ENCODE peak calls at places on chromosome 16, in five cellular contexts. K, U, V, D and Y are unnamed samples.

GRCh38 chr16:3577302-3577752 is at the start of gene NLRC3:
- DNase-seq in K (no peak), U (no peak), V (no peak), D (no peak), Y (no peak)

GRCh38 chr16:31502981-31503380 is 5.2 kb downstream of the RUSF1 start:
- DNase-seq in K (no peak), U (no peak), V (no peak), D (no peak), Y (no peak)

GRCh38 chr16:11125936-11126335 is 130.1 kb downstream of the SOCS1 start:
- DNase-seq in K (no peak), U (no peak), V (no peak), D (no peak), Y (no peak)

GRCh38 chr16:11167581-11167980 is 88.4 kb downstream of the SOCS1 start:
- DNase-seq in K (no peak), U (no peak), V (no peak), D (no peak), Y (no peak)

GRCh38 chr16:64455275-64455674 is 666.6 kb downstream of the CDH11 start:
- DNase-seq in K (no peak), U (no peak), V (no peak), D (no peak), Y (no peak)

GRCh38 chr16:9077001-9077809 is 14.2 kb upstream of the HAPSTR1 start:
- DNase-seq in K (no peak), U (no peak), V (peak), D (no peak), Y (no peak)

GRCh38 chr16:3656491-3657468 is 2.3 kb downstream of the DNASE1 start:
- DNase-seq in K (no peak), U (no peak), V (no peak), D (peak), Y (no peak)

GRCh38 chr16:55542459-55543082 is 23.9 kb upstream of the CAPNS2 start:
- DNase-seq in K (no peak), U (no peak), V (no peak), D (no peak), Y (no peak)

GRCh38 chr16:11459722-11460121 is 114.5 kb downstream of the RMI2 start:
- DNase-seq in K (no peak), U (no peak), V (no peak), D (no peak), Y (no peak)

GRCh38 chr16:47611042-47611441 is 149.9 kb downstream of the PHKB start:
- DNase-seq in K (no peak), U (no peak), V (no peak), D (no peak), Y (no peak)

GRCh38 chr16:19245326-19245925 is 40.1 kb upstream of the CLEC19A start:
- DNase-seq in K (no peak), U (no peak), V (no peak), D (no peak), Y (no peak)

GRCh38 chr16:66097746-66098145 is 268.7 kb upstream of the CDH5 start:
- DNase-seq in K (no peak), U (no peak), V (no peak), D (no peak), Y (no peak)

GRCh38 chr16:84532299-84532724 is 27.9 kb upstream of the MEAK7 start:
- DNase-seq in K (no peak), U (no peak), V (peak), D (peak), Y (no peak)

GRCh38 chr16:67530013-67530939 is 1.6 kb downstream of the RIPOR1 start:
- DNase-seq in K (peak), U (no peak), V (no peak), D (no peak), Y (peak)

GRCh38 chr16:83187404-83187803 is 560.6 kb downstream of the CDH13 start:
- DNase-seq in K (no peak), U (no peak), V (peak), D (no peak), Y (no peak)

GRCh38 chr16:60166-60565 is 6.5 kb downstream of the SNRNP25 start:
- DNase-seq in K (no peak), U (no peak), V (no peak), D (no peak), Y (no peak)

GRCh38 chr16:64416232-64417010 is 705.4 kb downstream of the CDH11 start:
- DNase-seq in K (no peak), U (no peak), V (peak), D (no peak), Y (no peak)

GRCh38 chr16:63737633-63738032 is 1384.2 kb downstream of the CDH11 start:
- DNase-seq in K (no peak), U (no peak), V (no peak), D (no peak), Y (no peak)

GRCh38 chr16:69114976-69115355 is 9.5 kb downstream of the HAS3 start:
- DNase-seq in K (no peak), U (no peak), V (no peak), D (no peak), Y (no peak)

GRCh38 chr16:27489906-27490305 is 59.8 kb downstream of the GTF3C1 start:
- DNase-seq in K (no peak), U (no peak), V (no peak), D (no peak), Y (no peak)

GRCh38 chr16:24036614-24037013 is 200.8 kb downstream of the PRKCB start:
- DNase-seq in K (no peak), U (peak), V (peak), D (peak), Y (no peak)

GRCh38 chr16:67632415-67633172 is 12.3 kb upstream of the CARMIL2 start:
- DNase-seq in K (no peak), U (no peak), V (no peak), D (no peak), Y (no peak)

GRCh38 chr16:23434380-23434779 is 18.6 kb downstream of the COG7 start:
- DNase-seq in K (no peak), U (peak), V (no peak), D (no peak), Y (peak)

GRCh38 chr16:4370570-4371480 is 823 bp upstream of the VASN start:
- DNase-seq in K (no peak), U (no peak), V (peak), D (no peak), Y (no peak)

GRCh38 chr16:3938843-3939624 is 58.5 kb upstream of the CREBBP start:
- DNase-seq in K (peak), U (peak), V (no peak), D (peak), Y (peak)

GRCh38 chr16:22425036-22425801 is 50.8 kb upstream of the CDR2 start:
- DNase-seq in K (no peak), U (no peak), V (no peak), D (no peak), Y (no peak)

GRCh38 chr16:56029026-56029425 is 153.9 kb upstream of the CES5A start:
- DNase-seq in K (no peak), U (no peak), V (no peak), D (no peak), Y (no peak)

GRCh38 chr16:61792194-61792904 is 243.9 kb downstream of the CDH8 start:
- DNase-seq in K (no peak), U (no peak), V (peak), D (no peak), Y (no peak)

GRCh38 chr16:73483076-73483791 is 435.3 kb upstream of the ZFHX3 start:
- DNase-seq in K (no peak), U (no peak), V (no peak), D (peak), Y (no peak)

DNA sequence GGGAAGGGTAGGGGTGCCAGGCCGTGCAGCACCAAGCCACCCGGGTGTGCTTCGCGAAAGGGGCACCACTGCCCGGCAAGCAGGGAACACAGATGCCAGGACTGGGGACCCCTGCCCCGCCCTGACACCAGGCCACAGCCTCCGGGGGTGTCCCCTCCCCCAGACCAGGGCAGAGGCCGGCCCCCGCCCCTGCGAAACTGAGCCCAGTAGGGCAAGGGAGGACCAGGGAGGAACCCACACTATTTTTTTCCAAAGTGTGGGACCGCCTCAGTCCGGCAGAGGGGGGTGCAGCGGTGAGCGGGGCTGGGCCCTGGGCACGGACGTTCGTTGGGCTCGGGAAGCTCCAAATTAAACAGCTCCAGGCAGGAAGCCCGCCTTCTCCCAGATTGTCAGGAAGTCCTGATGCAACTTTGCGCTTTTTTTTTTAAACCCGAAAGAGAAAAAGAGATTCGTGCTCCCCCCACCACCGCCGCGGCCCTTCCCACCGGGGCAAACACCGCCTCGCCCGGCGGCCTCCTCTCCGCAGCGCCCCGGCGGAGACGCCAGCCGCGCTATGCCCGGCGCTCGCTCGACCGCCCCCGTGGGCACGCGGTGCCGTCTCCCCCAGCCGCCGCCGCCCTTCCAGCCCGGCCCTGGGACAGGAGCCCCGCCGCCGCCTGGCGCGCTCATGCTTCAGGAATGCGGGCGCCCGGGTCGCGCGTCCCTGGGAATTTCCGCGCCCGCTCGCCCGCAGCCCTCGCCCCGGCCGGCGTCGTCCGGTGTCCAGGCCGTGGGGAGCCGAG is 755 bp downstream of the PIEZO1 start:
- DNase-seq in K (no peak), U (no peak), V (no peak), D (peak), Y (peak)
- TF ChIP-seq CTCF in K (peak), U (peak), V (peak), D (peak), Y (no peak)

GRCh38 chr16:2023098-2023925 is 3.4 kb upstream of the NHERF2 start:
- DNase-seq in K (peak), U (peak), V (no peak), D (peak), Y (peak)
- TF ChIP-seq CTCF in K (peak), U (peak), V (peak), D (peak), Y (peak)

GRCh38 chr16:49704586-49705155 is 151.2 kb downstream of the ZNF423 start:
- DNase-seq in K (no peak), U (no peak), V (no peak), D (peak), Y (no peak)
- TF ChIP-seq CTCF in K (no peak), U (no peak), V (peak), D (peak), Y (no peak)

GRCh38 chr16:81586421-81586820 is 141.8 kb downstream of the CMIP start:
- DNase-seq in K (no peak), U (no peak), V (no peak), D (no peak), Y (no peak)
- TF ChIP-seq CTCF in K (no peak), U (no peak), V (no peak), D (no peak), Y (no peak)

DNA sequence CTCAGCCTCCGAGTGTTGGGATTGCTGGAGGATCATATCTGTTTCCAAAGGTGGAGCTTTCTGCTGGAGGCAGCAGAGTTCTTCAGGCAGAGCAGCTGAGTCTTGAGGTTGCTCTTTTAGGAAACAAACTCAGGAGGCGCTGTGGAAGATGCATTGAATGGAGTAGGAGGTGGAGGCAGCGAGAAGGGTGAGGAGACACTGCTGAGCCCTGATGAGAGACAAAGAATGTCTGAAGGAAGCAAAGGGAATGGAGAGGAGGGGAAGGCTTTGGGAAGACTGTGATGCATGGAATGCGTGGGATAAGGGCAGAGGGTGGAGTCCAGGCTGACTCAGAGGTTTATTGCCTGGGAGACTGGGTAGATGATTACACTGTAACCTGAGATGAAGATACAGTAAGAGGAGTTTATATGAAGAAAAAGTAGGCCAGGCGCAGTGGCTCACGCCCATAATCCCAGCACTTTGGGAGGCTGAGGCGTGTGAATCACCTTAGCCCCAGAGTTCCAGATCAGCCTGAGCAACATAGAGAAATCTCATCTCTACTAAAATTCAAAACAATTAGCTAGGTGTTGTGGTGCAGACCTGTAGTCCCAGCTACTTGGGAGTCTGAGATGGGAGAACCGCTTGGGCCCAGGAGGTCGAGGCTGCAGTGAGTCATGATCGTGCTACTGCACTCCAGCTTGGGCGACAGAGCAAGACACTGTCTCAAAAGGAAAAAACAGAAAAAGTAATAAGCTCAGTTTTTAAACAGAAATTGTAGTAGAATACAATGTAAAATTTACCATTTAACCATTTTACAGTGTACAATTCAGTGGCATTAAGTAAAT is 17.8 kb upstream of the TMEM219 start:
- DNase-seq in K (no peak), U (no peak), V (peak), D (peak), Y (no peak)
- TF ChIP-seq CTCF in K (no peak), U (no peak), V (peak), D (peak), Y (no peak)

GRCh38 chr16:87654826-87655225 is 52.5 kb downstream of the JPH3 start:
- DNase-seq in K (no peak), U (no peak), V (no peak), D (no peak), Y (no peak)

GRCh38 chr16:87652386-87652785 is 50.1 kb downstream of the JPH3 start:
- DNase-seq in K (no peak), U (no peak), V (no peak), D (no peak), Y (no peak)

GRCh38 chr16:87653234-87653633 is 50.9 kb downstream of the JPH3 start:
- DNase-seq in K (no peak), U (no peak), V (no peak), D (no peak), Y (no peak)

GRCh38 chr16:87648698-87649487 is 46.6 kb downstream of the JPH3 start:
- DNase-seq in K (no peak), U (no peak), V (no peak), D (no peak), Y (no peak)

GRCh38 chr16:87652799-87653198 is 50.5 kb downstream of the JPH3 start:
- DNase-seq in K (no peak), U (no peak), V (no peak), D (no peak), Y (no peak)
- TF ChIP-seq CTCF in K (no peak), U (no peak), V (no peak), D (no peak), Y (no peak)

DNA sequence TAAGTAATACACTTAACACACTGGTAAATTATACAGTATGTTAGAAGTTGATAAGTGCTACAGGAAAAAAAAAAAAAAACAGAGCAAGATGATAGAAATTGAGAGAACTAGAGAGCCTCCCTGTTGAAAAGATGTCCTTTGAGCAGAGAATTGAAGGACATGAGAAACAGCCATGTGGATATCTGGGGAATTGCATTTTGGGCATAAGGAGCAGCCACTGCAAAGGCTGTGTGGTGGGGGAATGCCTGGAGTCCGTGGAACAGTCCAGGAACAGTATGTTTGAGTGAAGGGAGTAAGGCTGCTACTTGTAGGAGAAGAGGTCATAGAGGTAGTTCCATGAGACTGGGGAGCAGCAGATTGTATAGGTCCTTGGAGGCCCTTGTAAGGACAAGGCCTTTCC is 178.4 kb downstream of the FTO start:
- DNase-seq in K (no peak), U (no peak), V (no peak), D (no peak), Y (no peak)
- TF ChIP-seq CTCF in K (no peak), U (peak), V (no peak), D (peak), Y (no peak)

GRCh38 chr16:35752773-35753558 is 2293.6 kb downstream of the TP53TG3F start:
- DNase-seq in K (no peak), U (no peak), V (no peak), D (no peak), Y (no peak)

GRCh38 chr16:35753559-35754390 is 2294.4 kb downstream of the TP53TG3F start:
- DNase-seq in K (no peak), U (no peak), V (no peak), D (no peak), Y (no peak)

GRCh38 chr16:35751191-35751941 is 2292.0 kb downstream of the TP53TG3F start:
- DNase-seq in K (no peak), U (no peak), V (no peak), D (no peak), Y (no peak)

GRCh38 chr16:35750701-35751104 is 2291.3 kb downstream of the TP53TG3F start:
- DNase-seq in K (no peak), U (no peak), V (no peak), D (no peak), Y (no peak)

GRCh38 chr16:35752012-35752772 is 2292.8 kb downstream of the TP53TG3F start:
- DNase-seq in K (no peak), U (no peak), V (no peak), D (no peak), Y (no peak)
- TF ChIP-seq CTCF in K (no peak), U (no peak), V (no peak), D (no peak), Y (no peak)

GRCh38 chr16:87034317-87034716 is 282.9 kb downstream of the C16orf95 start:
- DNase-seq in K (no peak), U (no peak), V (no peak), D (no peak), Y (no peak)
- TF ChIP-seq CTCF in K (no peak), U (no peak), V (no peak), D (no peak), Y (no peak)

GRCh38 chr16:50826797-50827316 is 85.0 kb downstream of the CYLD start:
- DNase-seq in K (no peak), U (no peak), V (no peak), D (no peak), Y (no peak)

GRCh38 chr16:50819706-50820105 is 77.8 kb downstream of the CYLD start:
- DNase-seq in K (peak), U (no peak), V (no peak), D (no peak), Y (no peak)

GRCh38 chr16:50820225-50820624 is 78.3 kb downstream of the CYLD start:
- DNase-seq in K (no peak), U (no peak), V (no peak), D (no peak), Y (no peak)

GRCh38 chr16:50821586-50821985 is 79.7 kb downstream of the CYLD start:
- DNase-seq in K (peak), U (no peak), V (no peak), D (no peak), Y (no peak)

GRCh38 chr16:50822671-50823070 is 80.8 kb downstream of the CYLD start:
- DNase-seq in K (no peak), U (no peak), V (no peak), D (no peak), Y (no peak)
- TF ChIP-seq CTCF in K (no peak), U (no peak), V (no peak), D (no peak), Y (no peak)